ENCODE peak calls at places on chromosomes 11 and 22, in nine cellular contexts. X is cardiac fibroblast; P is A549; F is hepatocyte; E is epithelial cell of proximal tubule; B is vagina; C is stomach; H is CD8-positive, alpha-beta memory T cell; U is pancreas. S is an unnamed sample.

GRCh38 chr11:68256331-68256741 is 15.4 kb downstream of the C11orf24 start:
- DNase-seq in X (peak), P (no peak), F (no peak), E (no peak), B (no peak), C (no peak), H (no peak), U (no peak), S (no peak)

GRCh38 chr11:95514386-95515145 is 275.0 kb downstream of the FAM76B start:
- DNase-seq in X (no peak), P (no peak), F (no peak), E (no peak), B (no peak), C (no peak), H (no peak), U (no peak), S (no peak)

GRCh38 chr11:74397531-74398243 is 546 bp downstream of the PGM2L1 start:
- DNase-seq in X (no peak), P (peak), F (peak), E (no peak), B (no peak), C (peak), H (peak), U (peak), S (peak)

GRCh38 chr11:69307871-69308381 is 14.0 kb downstream of the MYEOV start:
- DNase-seq in X (no peak), P (no peak), F (no peak), E (no peak), B (no peak), C (no peak), H (no peak), U (no peak), S (peak)

GRCh38 chr11:612201-612960 is 3.4 kb downstream of the IRF7 start:
- DNase-seq in X (peak), P (peak), F (peak), E (no peak), B (no peak), C (peak), H (no peak), U (peak), S (no peak)

GRCh38 chr11:10314199-10315072 is 9.6 kb downstream of the ADM start:
- DNase-seq in X (peak), P (no peak), F (peak), E (no peak), B (no peak), C (no peak), H (no peak), U (no peak), S (no peak)

GRCh38 chr11:47394050-47394321 is 14.4 kb upstream of the SLC39A13 start:
- DNase-seq in X (no peak), P (no peak), F (no peak), E (no peak), B (no peak), C (no peak), H (no peak), U (no peak), S (no peak)

GRCh38 chr11:124788521-124788920 is 11.7 kb downstream of the MSANTD2 start:
- DNase-seq in X (no peak), P (no peak), F (no peak), E (no peak), B (no peak), C (no peak), H (no peak), U (no peak), S (no peak)

GRCh38 chr22:39825661-39826102 is 67.9 kb downstream of the ENTHD1 start:
- DNase-seq in X (no peak), P (no peak), F (no peak), E (no peak), B (no peak), C (no peak), H (no peak), U (no peak), S (no peak)

GRCh38 chr11:69702769-69703510 is 882 bp downstream of the FGF19 start:
- DNase-seq in X (no peak), P (no peak), F (no peak), E (no peak), B (no peak), C (no peak), H (no peak), U (no peak), S (no peak)

GRCh38 chr11:109023029-109023428 is 358.2 kb downstream of the DDX10 start:
- DNase-seq in X (no peak), P (no peak), F (no peak), E (no peak), B (no peak), C (no peak), H (no peak), U (no peak), S (no peak)

GRCh38 chr22:43891360-43892182 is at the start of gene PNPLA5:
- DNase-seq in X (no peak), P (no peak), F (peak), E (no peak), B (no peak), C (no peak), H (no peak), U (no peak), S (no peak)

GRCh38 chr22:25508761-25509321 is 55.6 kb upstream of the GRK3 start:
- DNase-seq in X (no peak), P (no peak), F (no peak), E (no peak), B (no peak), C (no peak), H (no peak), U (no peak), S (no peak)

GRCh38 chr11:20002312-20003216 is 157.7 kb downstream of the DBX1 start:
- DNase-seq in X (no peak), P (no peak), F (peak), E (peak), B (no peak), C (no peak), H (no peak), U (peak), S (no peak)

GRCh38 chr11:119361056-119361787 is 14.7 kb upstream of the MFRP start:
- DNase-seq in X (peak), P (peak), F (peak), E (peak), B (no peak), C (no peak), H (no peak), U (peak), S (no peak)

GRCh38 chr11:87219266-87219665 is 181.5 kb downstream of the TMEM135 start:
- DNase-seq in X (peak), P (no peak), F (no peak), E (no peak), B (no peak), C (no peak), H (no peak), U (no peak), S (no peak)

GRCh38 chr22:48369789-48370507 is 1457.7 kb downstream of the BRD1 start:
- DNase-seq in X (no peak), P (peak), F (peak), E (no peak), B (no peak), C (peak), H (no peak), U (no peak), S (peak)

GRCh38 chr11:108204918-108205499 is 17.4 kb downstream of the NPAT start:
- DNase-seq in X (no peak), P (no peak), F (no peak), E (no peak), B (no peak), C (no peak), H (no peak), U (no peak), S (no peak)

GRCh38 chr11:15852179-15852578 is 504.2 kb downstream of the SOX6 start:
- DNase-seq in X (no peak), P (no peak), F (no peak), E (peak), B (no peak), C (peak), H (no peak), U (peak), S (no peak)

GRCh38 chr11:11580831-11581492 is 40.8 kb downstream of the GALNT18 start:
- DNase-seq in X (no peak), P (no peak), F (no peak), E (no peak), B (peak), C (no peak), H (no peak), U (no peak), S (peak)

GRCh38 chr22:41770715-41771452 is 29.6 kb upstream of the CCDC134 start:
- DNase-seq in X (no peak), P (no peak), F (no peak), E (no peak), B (no peak), C (no peak), H (no peak), U (no peak), S (no peak)

DNA sequence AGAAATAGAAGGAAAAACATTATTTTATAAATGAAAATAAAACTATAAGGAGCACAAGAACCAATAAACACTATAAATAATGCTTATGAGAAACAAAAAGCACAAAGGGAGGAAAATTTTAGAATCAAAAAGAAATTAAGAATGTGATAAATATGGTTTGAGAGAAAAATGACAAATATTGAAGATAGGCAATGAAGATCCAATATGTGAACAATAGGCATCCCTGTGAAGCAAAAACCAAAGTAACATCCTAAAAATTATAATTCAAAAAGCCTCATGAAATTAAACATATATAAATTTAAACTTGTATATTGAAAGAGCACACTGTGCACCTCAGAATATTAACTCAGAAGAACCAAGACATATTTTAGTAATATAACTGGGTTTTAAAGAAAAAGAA is 216.2 kb downstream of the GRIK4 start:
- DNase-seq in X (no peak), P (no peak), F (no peak), E (no peak), B (no peak), C (no peak), H (no peak), U (no peak), S (no peak)
- H3K4me3 ChIP-seq in X (no peak), P (no peak), F (no peak), E (no peak), B (no peak), C (no peak), H (no peak), U (no peak), S (no peak)

GRCh38 chr11:101916422-101916821 is at the start of gene ANGPTL5:
- DNase-seq in X (no peak), P (no peak), F (no peak), E (no peak), B (no peak), C (no peak), H (no peak), U (no peak), S (no peak)

GRCh38 chr11:101914349-101914736 is 467 bp upstream of the CEP126 start:
- DNase-seq in X (peak), P (no peak), F (peak), E (no peak), B (no peak), C (no peak), H (no peak), U (no peak), S (no peak)

GRCh38 chr11:101914737-101915426 is at the start of gene CEP126:
- DNase-seq in X (peak), P (peak), F (peak), E (peak), B (no peak), C (peak), H (peak), U (peak), S (peak)

GRCh38 chr11:101913631-101914030 is 1.2 kb upstream of the CEP126 start:
- DNase-seq in X (no peak), P (no peak), F (no peak), E (no peak), B (no peak), C (no peak), H (no peak), U (no peak), S (no peak)

GRCh38 chr11:101915811-101916291 is 471 bp downstream of the ANGPTL5 start:
- DNase-seq in X (peak), P (peak), F (peak), E (no peak), B (no peak), C (no peak), H (no peak), U (no peak), S (no peak)
- H3K4me3 ChIP-seq in X (peak), P (peak), F (peak), E (peak), B (peak), C (peak), H (no peak), U (no peak), S (peak)

DNA sequence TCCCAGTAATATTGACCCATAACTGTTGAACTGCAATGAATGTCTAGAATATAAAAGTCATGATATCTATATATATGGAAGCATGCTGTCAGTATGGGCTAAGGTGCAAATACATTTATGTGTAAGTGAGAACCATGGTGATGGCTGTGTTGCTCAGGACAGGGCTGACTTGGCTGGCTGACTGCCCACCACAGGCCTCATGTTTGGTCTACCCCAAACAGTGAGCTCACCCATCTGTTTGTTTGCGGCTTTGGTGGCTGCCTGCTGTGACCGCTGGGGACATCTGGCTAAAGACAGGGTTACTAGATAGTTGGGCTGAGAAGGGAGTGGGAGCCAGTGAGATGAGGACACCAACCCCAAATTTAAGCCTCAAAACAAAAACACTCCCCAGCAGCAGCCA is 6.3 kb downstream of the CD44 start:
- DNase-seq in X (no peak), P (no peak), F (no peak), E (no peak), B (no peak), C (peak), H (peak), U (peak), S (no peak)
- H3K4me3 ChIP-seq in X (no peak), P (no peak), F (no peak), E (no peak), B (peak), C (no peak), H (peak), U (no peak), S (no peak)

GRCh38 chr11:99693941-99694492 is 673.3 kb downstream of the CNTN5 start:
- DNase-seq in X (peak), P (peak), F (peak), E (no peak), B (no peak), C (no peak), H (no peak), U (no peak), S (no peak)
- H3K4me3 ChIP-seq in X (no peak), P (peak), F (no peak), E (no peak), B (no peak), C (no peak), H (no peak), U (no peak), S (no peak)

DNA sequence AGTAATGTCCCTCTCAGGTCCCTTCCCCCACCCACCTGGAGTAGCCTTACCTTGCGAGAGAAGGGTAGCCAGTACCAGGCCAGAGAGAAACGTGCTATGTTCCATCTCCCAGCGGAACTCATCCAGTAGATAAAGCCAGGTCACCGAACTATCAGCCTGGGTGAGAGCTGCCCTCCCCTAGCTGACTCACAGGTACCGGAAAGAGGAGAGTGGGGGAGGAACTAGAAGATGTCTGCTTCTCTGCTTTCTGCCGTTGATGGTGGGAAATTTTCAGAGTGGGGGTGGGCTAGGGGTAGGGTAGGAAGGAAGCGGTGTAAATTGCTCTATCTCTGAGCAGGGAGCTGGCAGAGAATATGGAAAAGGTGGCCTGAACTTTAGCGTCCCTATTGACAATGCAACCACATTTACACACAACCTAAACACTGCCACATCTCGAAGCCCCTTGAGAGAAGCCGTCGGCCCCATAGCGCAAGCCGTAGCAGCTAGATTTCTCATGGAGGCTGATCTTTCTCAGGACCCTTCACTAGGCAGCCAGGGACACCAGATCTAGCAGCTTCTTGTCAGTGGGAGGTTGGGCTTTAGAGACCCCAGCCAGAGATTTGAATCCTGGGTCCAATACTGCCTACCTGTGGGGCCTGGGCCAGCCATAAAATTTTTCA is at the start of gene CD3D:
- DNase-seq in X (no peak), P (no peak), F (no peak), E (no peak), B (no peak), C (no peak), H (peak), U (no peak), S (no peak)
- H3K4me3 ChIP-seq in X (no peak), P (no peak), F (no peak), E (no peak), B (no peak), C (peak), H (peak), U (no peak), S (no peak)

GRCh38 chr11:44979536-44980399 is 29.1 kb upstream of the TP53I11 start:
- DNase-seq in X (peak), P (peak), F (no peak), E (peak), B (no peak), C (peak), H (no peak), U (peak), S (no peak)
- H3K4me3 ChIP-seq in X (no peak), P (no peak), F (no peak), E (no peak), B (no peak), C (no peak), H (no peak), U (no peak), S (no peak)

DNA sequence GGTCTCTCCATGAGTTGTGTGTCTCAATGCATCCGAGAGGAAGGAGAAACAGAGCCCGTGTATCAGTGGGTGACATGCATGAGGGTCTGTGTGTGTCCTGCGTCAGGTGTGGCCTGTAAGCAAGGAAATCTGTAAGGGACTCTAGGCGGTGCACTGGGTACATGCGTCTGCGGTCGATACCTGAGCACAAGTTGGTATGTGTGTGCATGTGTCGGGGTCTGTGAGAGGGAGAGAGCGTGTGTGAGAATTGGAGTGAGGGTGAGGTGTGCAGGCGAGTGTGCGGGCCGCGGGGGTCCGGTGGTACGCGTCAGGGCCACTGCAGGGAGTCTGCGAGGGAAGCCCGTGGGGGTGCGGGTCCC is 503 bp downstream of the CDC42BPG start:
- DNase-seq in X (no peak), P (no peak), F (no peak), E (no peak), B (no peak), C (no peak), H (no peak), U (no peak), S (no peak)
- H3K4me3 ChIP-seq in X (no peak), P (peak), F (peak), E (peak), B (peak), C (peak), H (peak), U (peak), S (peak)

GRCh38 chr11:128595221-128595620 is 7.9 kb upstream of the ETS1 start:
- DNase-seq in X (peak), P (no peak), F (no peak), E (no peak), B (no peak), C (no peak), H (no peak), U (no peak), S (no peak)
- H3K4me3 ChIP-seq in X (no peak), P (no peak), F (no peak), E (no peak), B (no peak), C (no peak), H (no peak), U (no peak), S (no peak)

S was measured in coronary artery.